ENCODE peak calls at places on chromosomes 2 and 18, in eight cellular contexts. M is GM03348, W is esophagus squamous epithelium, E is mucosa of gallbladder, Z is astrocyte of the cerebellum, I is AG08396, H is endodermal cell, C is NCI-H1105. B is an unnamed sample.
A peak's percentile ranks its signal among the peaks of the same experiment; 100 is the strongest.

GRCh38 chr2:23939054-23939436 is 1.2 kb upstream of the UBXN2A start:
- DNase-seq in M (peak; percentile 33), W (no peak), E (no peak), Z (no peak), I (no peak), H (no peak), C (no peak), B (no peak)

GRCh38 chr2:8090748-8091700 is 590.8 kb upstream of the ID2 start:
- DNase-seq in M (peak; percentile 82), W (peak; percentile 18), E (no peak), Z (peak; percentile 22), I (peak; percentile 77), H (peak; percentile 47), C (no peak), B (peak; percentile 40)

GRCh38 chr18:68922392-68922791 is 124.5 kb downstream of the CCDC102B start:
- DNase-seq in M (no peak), W (no peak), E (no peak), Z (no peak), I (no peak), H (no peak), C (no peak), B (no peak)

GRCh38 chr2:164835302-164835701 is 6.3 kb downstream of the COBLL1 start:
- DNase-seq in M (no peak), W (no peak), E (no peak), Z (no peak), I (no peak), H (no peak), C (no peak), B (no peak)

GRCh38 chr2:203327582-203327917 is 644 bp upstream of the ABI2 start:
- DNase-seq in M (no peak), W (no peak), E (no peak), Z (no peak), I (peak; percentile 27), H (no peak), C (no peak), B (no peak)

GRCh38 chr2:64867253-64867996 is 121.8 kb upstream of the SLC1A4 start:
- DNase-seq in M (no peak), W (no peak), E (no peak), Z (no peak), I (no peak), H (no peak), C (no peak), B (no peak)

GRCh38 chr18:51229328-51229727 is 31.8 kb upstream of the MEX3C start:
- DNase-seq in M (no peak), W (no peak), E (no peak), Z (no peak), I (no peak), H (no peak), C (no peak), B (no peak)

GRCh38 chr2:222919841-222920609 is 59.2 kb downstream of the ACSL3 start:
- DNase-seq in M (peak; percentile 87), W (no peak), E (no peak), Z (peak; percentile 63), I (peak; percentile 79), H (no peak), C (no peak), B (no peak)

B was measured in heart right ventricle.